ENCODE peak calls at places on chromosomes 11 and 22, in five cellular contexts. X is stomach, A is aorta, T is right atrium auricular region, M is upper lobe of right lung. O is an unnamed sample.
A peak's percentile ranks its signal among the peaks of the same experiment; 100 is the strongest.

GRCh38 chr11:71580057-71581003 is 2.3 kb downstream of the KRTAP5-11 start:
- DNase-seq in X (peak; percentile 76), A (no peak), T (no peak), M (no peak), O (no peak)

GRCh38 chr11:128174465-128175101 is 412.8 kb downstream of the ETS1 start:
- DNase-seq in X (no peak), A (no peak), T (no peak), M (no peak), O (no peak)

GRCh38 chr11:128848815-128849455 is 18.2 kb downstream of the KCNJ1 start:
- DNase-seq in X (peak; percentile 57), A (no peak), T (no peak), M (peak; percentile 77), O (no peak)

GRCh38 chr22:29299136-29299900 is 7.1 kb upstream of the GAS2L1 start:
- DNase-seq in X (no peak), A (peak; percentile 61), T (peak; percentile 55), M (no peak), O (no peak)

GRCh38 chr11:16402654-16403447 is 46.5 kb upstream of the SOX6 start:
- DNase-seq in X (no peak), A (no peak), T (no peak), M (no peak), O (no peak)

GRCh38 chr11:34809191-34810106 is 106.7 kb downstream of the APIP start:
- DNase-seq in X (no peak), A (no peak), T (no peak), M (no peak), O (no peak)

GRCh38 chr11:28343304-28344233 is 235.4 kb downstream of the METTL15 start:
- DNase-seq in X (peak; percentile 27), A (no peak), T (no peak), M (no peak), O (no peak)

GRCh38 chr22:37549704-37550059 is 10.6 kb upstream of the CDC42EP1 start:
- DNase-seq in X (peak; percentile 90), A (peak; percentile 91), T (no peak), M (peak; percentile 81), O (peak; percentile 87)

GRCh38 chr11:66950113-66950535 is 8.1 kb downstream of the PC start:
- DNase-seq in X (peak; percentile 78), A (no peak), T (no peak), M (no peak), O (peak; percentile 84)

GRCh38 chr22:33796494-33796893 is 123.8 kb downstream of the LARGE1 start:
- DNase-seq in X (no peak), A (no peak), T (no peak), M (no peak), O (no peak)

GRCh38 chr11:14974723-14975587 is 2.8 kb upstream of the CALCA start:
- DNase-seq in X (peak; percentile 49), A (peak; percentile 81), T (peak; percentile 65), M (peak; percentile 68), O (no peak)

GRCh38 chr22:19290400-19291217 is 910 bp downstream of the CLTCL1 start:
- DNase-seq in X (no peak), A (no peak), T (no peak), M (no peak), O (peak; percentile 75)

GRCh38 chr22:36277482-36278291 is 24.8 kb downstream of the APOL1 start:
- DNase-seq in X (peak; percentile 65), A (peak; percentile 56), T (peak; percentile 71), M (peak; percentile 77), O (no peak)

GRCh38 chr11:47641585-47642098 is 717 bp downstream of the MTCH2 start:
- DNase-seq in X (no peak), A (no peak), T (no peak), M (no peak), O (no peak)

GRCh38 chr22:30541979-30542810 is 4.3 kb downstream of the SEC14L6 start:
- DNase-seq in X (peak; percentile 28), A (no peak), T (no peak), M (peak; percentile 75), O (peak; percentile 76)

GRCh38 chr11:27563201-27563600 is 56.6 kb upstream of the LIN7C start:
- DNase-seq in X (no peak), A (no peak), T (no peak), M (no peak), O (no peak)

GRCh38 chr22:40289991-40290459 is 56.3 kb upstream of the ADSL start:
- DNase-seq in X (peak; percentile 33), A (no peak), T (no peak), M (no peak), O (no peak)

GRCh38 chr11:1231396-1232327 is 8.8 kb downstream of the MUC5B start:
- DNase-seq in X (no peak), A (peak; percentile 64), T (no peak), M (peak; percentile 60), O (peak; percentile 62)

GRCh38 chr11:115653926-115654325 is 149.7 kb upstream of the CADM1 start:
- DNase-seq in X (no peak), A (no peak), T (no peak), M (no peak), O (no peak)

GRCh38 chr11:66543263-66544107 is 2.4 kb downstream of the ZDHHC24 start:
- DNase-seq in X (peak; percentile 47), A (peak; percentile 84), T (no peak), M (no peak), O (peak; percentile 87)

GRCh38 chr11:125313271-125314222 is 149.0 kb downstream of the PKNOX2 start:
- DNase-seq in X (no peak), A (no peak), T (no peak), M (no peak), O (no peak)

GRCh38 chr11:129637473-129637872 is 178.2 kb upstream of the TMEM45B start:
- DNase-seq in X (no peak), A (no peak), T (no peak), M (no peak), O (no peak)

GRCh38 chr11:76788661-76789442 is 5.7 kb downstream of the TSKU start:
- DNase-seq in X (peak; percentile 89), A (peak; percentile 74), T (no peak), M (peak; percentile 78), O (peak; percentile 91)

DNA sequence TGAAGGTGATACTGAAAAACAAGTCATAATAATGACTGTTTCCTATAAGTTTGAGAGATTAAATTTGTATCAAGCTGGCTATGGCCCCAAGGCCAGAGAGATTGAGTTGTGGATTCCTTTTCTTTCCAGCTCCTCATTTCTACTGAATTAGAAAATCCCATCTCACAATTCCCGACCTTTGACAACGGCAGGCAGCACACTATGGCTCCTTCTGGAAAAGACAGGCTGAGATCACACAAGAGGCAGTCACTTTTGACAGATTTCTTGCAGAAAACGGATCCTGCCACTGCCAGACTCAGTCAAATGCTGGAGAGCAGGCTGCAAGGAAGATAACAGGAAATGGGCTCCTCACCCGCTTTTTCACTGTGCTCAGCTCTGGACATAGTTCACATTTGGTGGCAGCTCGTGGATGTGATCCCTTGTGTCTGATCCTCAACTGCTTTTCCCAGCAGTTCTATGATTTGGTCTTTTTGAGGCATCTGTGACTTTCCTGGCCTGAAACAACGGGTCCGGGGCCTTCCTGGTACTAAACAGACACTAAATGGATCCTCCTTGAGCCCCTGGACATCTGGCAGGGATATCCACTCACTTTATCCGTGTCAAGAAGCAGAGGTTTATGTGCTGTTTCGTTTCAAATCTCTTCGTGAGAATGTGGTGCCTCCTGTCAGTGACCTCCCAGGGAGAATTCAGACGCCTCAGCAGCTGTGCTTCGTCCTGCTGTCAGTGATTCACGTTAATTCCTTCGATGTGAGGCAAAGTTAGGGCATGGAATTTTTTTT is 26.1 kb upstream of the RTL6 start:
- DNase-seq in X (peak; percentile 38), A (no peak), T (peak; percentile 61), M (no peak), O (no peak)
- H3K4me3 ChIP-seq in X (no peak overlapping the region), A (no peak overlapping the region), T (no peak overlapping the region), M (no peak overlapping the region), O (no peak overlapping the region)

DNA sequence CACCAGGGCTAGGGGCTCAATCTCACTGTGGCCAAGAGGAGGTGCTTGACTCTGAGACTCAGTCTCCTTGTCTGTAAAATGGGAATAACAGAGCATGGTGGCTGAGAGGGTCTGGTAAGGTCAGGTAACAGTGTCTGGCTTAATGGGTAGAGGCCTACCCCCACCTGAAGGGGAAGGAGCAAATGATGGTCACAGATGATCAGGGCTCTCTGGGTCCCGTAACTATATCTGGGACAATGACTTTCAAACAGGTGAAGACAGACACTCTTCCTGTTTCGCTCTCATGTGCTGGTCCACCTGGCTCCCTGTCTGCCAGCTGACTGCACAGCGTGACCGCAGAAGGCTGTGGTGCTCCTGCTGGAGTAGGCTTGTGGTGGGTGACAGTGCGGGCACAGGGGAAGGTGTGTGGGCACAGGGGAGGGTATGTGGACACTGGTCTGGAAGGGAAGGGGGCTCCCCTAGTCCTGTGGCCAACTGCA is 4.0 kb downstream of the A4GALT start:
- DNase-seq in X (no peak), A (no peak), T (no peak), M (no peak), O (no peak)
- H3K4me1 ChIP-seq in X (peaks cover 75% of the 10 kb centered on the region), A (no peaks in the 10 kb centered on the region), T (peaks cover 58% of the 10 kb centered on the region), M (peaks cover 9% of the 10 kb centered on the region), O (peaks cover 13% of the 10 kb centered on the region)

GRCh38 chr11:65399845-65400244 is 13.4 kb downstream of the FRMD8 start:
- DNase-seq in X (no peak), A (no peak), T (no peak), M (peak; percentile 57), O (no peak)

GRCh38 chr11:65401803-65402248 is 15.4 kb downstream of the FRMD8 start:
- DNase-seq in X (no peak), A (no peak), T (no peak), M (no peak), O (no peak)

GRCh38 chr11:65399249-65399648 is 12.8 kb downstream of the FRMD8 start:
- DNase-seq in X (no peak), A (no peak), T (no peak), M (no peak), O (no peak)

GRCh38 chr11:65401073-65401802 is 14.8 kb downstream of the FRMD8 start:
- DNase-seq in X (no peak), A (no peak), T (no peak), M (no peak), O (no peak)

DNA sequence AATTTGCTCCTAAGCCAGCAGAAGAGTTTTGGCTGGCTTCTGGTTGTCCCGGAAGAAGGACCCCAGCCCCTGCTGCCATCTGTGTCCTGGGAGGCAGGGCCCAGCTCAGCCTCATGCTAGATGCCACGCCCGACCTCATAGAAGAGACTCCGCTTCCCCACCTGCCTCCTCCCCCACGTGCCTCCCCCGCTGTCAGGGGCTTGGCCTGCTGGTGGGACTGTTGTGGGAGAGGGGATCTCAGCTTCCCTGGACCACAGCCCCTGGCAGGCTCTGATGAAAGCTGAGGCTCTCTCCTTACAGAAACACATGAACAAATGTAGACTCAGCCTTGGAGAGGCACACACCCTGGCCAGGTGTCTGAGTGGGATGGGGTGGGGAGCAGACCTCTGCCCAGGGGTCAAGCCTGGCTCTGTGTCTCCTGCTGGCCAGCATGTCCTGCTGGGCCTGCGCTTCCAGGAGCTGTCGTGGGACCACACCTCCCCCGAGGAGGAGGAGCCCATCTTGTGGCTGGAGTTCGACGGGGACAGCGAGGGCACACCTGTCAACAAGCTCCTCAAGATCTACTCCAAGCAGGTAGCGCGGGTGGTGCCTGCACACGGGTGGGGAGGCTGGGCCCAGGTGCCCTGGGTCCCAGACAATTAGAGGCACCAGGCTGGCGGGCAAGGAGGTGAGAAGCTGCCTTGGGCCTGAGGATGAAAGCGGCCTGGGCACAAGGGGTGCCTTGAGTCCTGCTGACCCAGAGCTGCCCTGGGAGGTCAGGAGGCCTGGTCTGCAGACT is 14.0 kb downstream of the FRMD8 start:
- DNase-seq in X (no peak), A (no peak), T (no peak), M (no peak), O (no peak)
- H3K36me3 ChIP-seq in X (peaks cover 97% of the 10 kb centered on the region), A (no peaks in the 10 kb centered on the region), T (peaks cover 76% of the 10 kb centered on the region), M (peaks cover 79% of the 10 kb centered on the region), O (peaks cover 19% of the 10 kb centered on the region)

DNA sequence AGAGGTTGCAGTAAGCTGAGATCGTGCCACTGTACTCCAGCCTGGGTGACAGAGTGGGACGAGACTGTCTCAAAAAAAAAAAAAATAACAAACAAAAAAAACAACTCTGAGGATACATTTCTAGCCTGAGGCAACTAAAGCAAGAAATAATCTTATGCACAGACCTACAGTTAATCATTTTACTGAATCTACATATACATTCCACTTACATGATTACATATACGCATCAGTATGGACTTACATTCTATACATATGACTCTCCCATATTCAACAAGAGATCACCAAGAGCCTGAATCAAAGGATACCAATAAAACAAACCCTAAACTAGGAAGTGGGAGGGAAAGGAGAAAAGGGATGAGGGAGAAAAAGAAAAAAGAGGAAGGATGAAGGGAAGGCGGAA is 1.1 kb downstream of the ALG8 start:
- DNase-seq in X (no peak), A (no peak), T (no peak), M (no peak), O (no peak)
- H3K4me3 ChIP-seq in X (no peak overlapping the region), A (no peak overlapping the region), T (no peak overlapping the region), M (peak overlapping the region; percentile 82), O (peak overlapping the region; percentile 95)